ENCODE peak calls at places on chromosomes 1 and 21, in five cellular contexts. K, F, S, Q and U are unnamed samples.
A peak's percentile ranks its signal among the peaks of the same experiment; 100 is the strongest.

GRCh38 chr21:42379425-42380215 is 13.3 kb upstream of the TFF1 start:
- DNase-seq in Q (peak; percentile 13), K (no peak), F (no peak), S (no peak), U (peak; percentile 82)

GRCh38 chr1:230306158-230306557 is 120.0 kb downstream of the PGBD5 start:
- DNase-seq in S (no peak), K (no peak), Q (no peak), F (no peak), U (no peak)

GRCh38 chr1:27332536-27333281 is 9.1 kb upstream of the SYTL1 start:
- DNase-seq in S (peak; percentile 37), Q (no peak), F (peak; percentile 69), K (peak; percentile 77), U (no peak)

GRCh38 chr1:1666526-1666925 is 7.7 kb upstream of the CDK11B start:
- DNase-seq in K (no peak), S (no peak), Q (peak; percentile 48), F (peak; percentile 45), U (peak; percentile 77)

GRCh38 chr1:33876970-33877680 is 13.2 kb downstream of the HMGB4 start:
- DNase-seq in Q (no peak), K (no peak), S (no peak), F (no peak), U (no peak)

GRCh38 chr1:40014253-40014706 is 26.2 kb upstream of the CAP1 start:
- DNase-seq in S (no peak), Q (no peak), K (no peak), F (no peak), U (no peak)

GRCh38 chr1:206445116-206445515 is 25.2 kb upstream of the IKBKE start:
- DNase-seq in Q (no peak), K (no peak), F (no peak), S (no peak), U (no peak)

GRCh38 chr1:188986751-188987417 is 1490.8 kb downstream of the BRINP3 start:
- DNase-seq in Q (peak; percentile 33), S (no peak), K (no peak), F (no peak), U (no peak)

DNA sequence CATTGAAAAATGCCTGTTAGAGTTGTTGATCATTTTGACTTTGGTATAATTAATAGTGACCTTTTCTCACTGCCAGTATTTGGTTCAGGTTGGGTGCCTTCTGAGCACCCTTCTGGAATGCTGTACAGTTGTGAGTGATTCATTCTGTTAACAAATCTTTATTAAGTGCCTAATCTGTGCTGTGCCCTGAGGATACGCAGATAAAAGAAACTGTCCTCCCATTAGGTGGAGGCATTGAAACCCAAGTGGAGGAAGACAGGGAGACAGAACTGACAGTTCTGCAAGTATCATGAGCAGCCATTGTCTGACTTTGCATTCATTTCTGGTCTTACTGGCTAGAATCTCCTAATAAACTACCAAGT is 76.1 kb upstream of the ZNF326 start:
- DNase-seq in Q (no peak), S (no peak), K (no peak), F (no peak), U (no peak)
- TF ChIP-seq CTCF in Q (no peak), S (no peak), K (no peak), F (no peak), U (no peak)

GRCh38 chr1:217630711-217631591 is at the start of the genes GPATCH2 and SPATA17:
- DNase-seq in Q (peak; percentile 89), S (peak; percentile 64), F (peak; percentile 84), K (peak; percentile 83), U (no peak)
- TF ChIP-seq CTCF in Q (peak; percentile 25), S (peak; percentile 20), F (no peak), K (no peak), U (peak; percentile 66)

GRCh38 chr1:91201174-91201573 is 179.3 kb upstream of the ZNF644 start:
- DNase-seq in Q (no peak), F (no peak), K (no peak), S (no peak), U (no peak)
- TF ChIP-seq CTCF in Q (no peak), F (no peak), K (no peak), S (no peak), U (no peak)

GRCh38 chr1:162370721-162371120 is 5.9 kb downstream of the SPATA46 start:
- DNase-seq in Q (no peak), F (no peak), K (no peak), S (no peak), U (no peak)

GRCh38 chr1:162372159-162373071 is 4.2 kb downstream of the SPATA46 start:
- DNase-seq in S (no peak), F (no peak), K (no peak), Q (no peak), U (no peak)

GRCh38 chr1:162373072-162373427 is 3.6 kb downstream of the SPATA46 start:
- DNase-seq in S (no peak), K (no peak), Q (no peak), F (no peak), U (no peak)

GRCh38 chr1:162369571-162369970 is 7.1 kb downstream of the SPATA46 start:
- DNase-seq in F (no peak), K (no peak), Q (no peak), S (no peak), U (no peak)

DNA sequence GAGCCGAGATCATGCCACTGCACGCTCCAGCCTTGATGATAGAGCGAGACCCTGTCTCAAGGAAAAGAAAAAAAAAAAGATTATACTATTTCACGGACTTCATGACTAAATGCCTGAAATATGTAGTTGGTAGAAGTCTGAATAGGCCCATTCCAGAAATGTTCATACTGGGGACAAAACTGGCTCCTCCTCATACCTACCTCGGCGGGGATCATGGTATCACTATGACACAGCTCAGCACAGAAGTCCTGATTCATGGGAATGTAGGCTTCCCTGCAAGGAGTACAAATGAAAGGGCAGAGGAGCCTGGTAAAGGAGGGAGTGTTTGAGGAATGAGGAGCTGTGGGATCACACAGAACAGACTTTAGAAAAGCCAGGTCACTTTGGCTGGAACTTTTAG is 5.0 kb downstream of the SPATA46 start:
- DNase-seq in S (no peak), F (no peak), K (no peak), Q (no peak), U (no peak)
- TF ChIP-seq CTCF in S (no peak), F (no peak), K (no peak), Q (no peak), U (no peak)

GRCh38 chr1:55860816-55861519 is 645.8 kb upstream of the USP24 start:
- DNase-seq in F (no peak), S (no peak), K (no peak), Q (no peak), U (no peak)
- TF ChIP-seq CTCF in F (no peak), S (no peak), K (no peak), Q (no peak), U (peak; percentile 23)